ENCODE peak calls at places on chromosomes 16 and 17, in four cellular contexts. R, M, Y and J are unnamed samples.

GRCh38 chr16:81251871-81252270 is 13.4 kb downstream of the BCO1 start:
- DNase-seq in M (no peak), Y (peak; percentile 46), R (no peak), J (peak; percentile 79)

GRCh38 chr16:19479302-19479721 is 42.6 kb downstream of the GDE1 start:
- DNase-seq in M (no peak), R (no peak), Y (no peak), J (no peak)

GRCh38 chr16:66512589-66513404 is 37.1 kb downstream of the TK2 start:
- DNase-seq in M (no peak), R (no peak), Y (peak; percentile 78), J (peak; percentile 74)

GRCh38 chr16:67384778-67385510 is 8.4 kb downstream of the TPPP3 start:
- DNase-seq in R (no peak), Y (no peak), M (no peak), J (peak; percentile 50)

GRCh38 chr17:69947027-69947759 is 127.8 kb upstream of the KCNJ16 start:
- DNase-seq in R (no peak), M (no peak), Y (peak; percentile 45), J (no peak)

GRCh38 chr17:6701719-6702118 is 11.4 kb downstream of the SLC13A5 start:
- DNase-seq in M (no peak), Y (peak; percentile 21), R (peak; percentile 34), J (peak; percentile 72)

GRCh38 chr17:77470800-77471733 is 330.3 kb downstream of the SEC14L1 start:
- DNase-seq in Y (no peak), M (peak; percentile 64), R (no peak), J (peak; percentile 88)

GRCh38 chr16:57630931-57631845 is 2.8 kb downstream of the ADGRG1 start:
- DNase-seq in R (no peak), Y (no peak), M (no peak), J (no peak)

GRCh38 chr16:10520869-10521578 is 59.4 kb downstream of the EMP2 start:
- DNase-seq in R (no peak), Y (no peak), M (no peak), J (no peak)

GRCh38 chr17:39352986-39353385 is 48.4 kb downstream of the FBXL20 start:
- DNase-seq in Y (no peak), R (no peak), M (no peak), J (no peak)

GRCh38 chr17:82858376-82859126 is 18.7 kb upstream of the ZNF750 start:
- DNase-seq in M (no peak), Y (no peak), R (no peak), J (no peak)

GRCh38 chr17:73211745-73212144 is 18.9 kb downstream of the COG1 start:
- DNase-seq in R (no peak), M (no peak), Y (peak; percentile 53), J (peak; percentile 54)

GRCh38 chr16:87293990-87294389 is 23.2 kb downstream of the C16orf95 start:
- DNase-seq in Y (no peak), M (no peak), R (no peak), J (no peak)

GRCh38 chr16:2486645-2487516 is 12.0 kb downstream of the TBC1D24 start:
- DNase-seq in M (no peak), Y (peak; percentile 29), R (no peak), J (no peak)

GRCh38 chr17:79997004-79997673 is 38.5 kb downstream of the TBC1D16 start:
- DNase-seq in Y (peak; percentile 21), R (no peak), M (no peak), J (no peak)

GRCh38 chr17:76640550-76641380 is 2.8 kb downstream of the ST6GALNAC1 start:
- DNase-seq in M (no peak), R (no peak), Y (peak; percentile 18), J (peak; percentile 52)

GRCh38 chr17:65243838-65244237 is 106.7 kb downstream of the RGS9 start:
- DNase-seq in M (peak; percentile 14), R (no peak), Y (peak; percentile 21), J (peak; percentile 26)

GRCh38 chr17:77609553-77610517 is 348.7 kb upstream of the TNRC6C start:
- DNase-seq in M (no peak), Y (peak; percentile 52), R (no peak), J (no peak)

GRCh38 chr17:14922421-14922820 is 342.7 kb downstream of the PMP22 start:
- DNase-seq in R (no peak), Y (peak; percentile 36), M (peak; percentile 34), J (no peak)

GRCh38 chr16:88103581-88104188 is 152.5 kb downstream of the BANP start:
- DNase-seq in Y (no peak), M (no peak), R (no peak), J (no peak)

GRCh38 chr17:58316260-58316960 is 12.2 kb downstream of the TSPOAP1 start:
- DNase-seq in M (no peak), Y (no peak), R (peak; percentile 5), J (no peak)